ENCODE peak calls at places on chromosomes 7 and 10, in nine cellular contexts. F is PC-9; U is breast epithelium; J is lower lobe of right lung; T is HuH-7.5; W is A172; Q is activated CD4-positive, CD25-positive, alpha-beta regulatory T cell treated with anti-CD3 and anti-CD28 coated beads, Interleukin-2, amount 50 U/mL, for 72 hours; K is left ventricle myocardium inferior; M is foreskin fibroblast. B is an unnamed sample.

GRCh38 chr10:11795101-11795920 is 27.8 kb upstream of the PROSER2 start:
- DNase-seq in M (no peak), U (no peak), W (no peak), T (no peak), F (no peak), Q (no peak), J (no peak), K (no peak), B (no peak)

GRCh38 chr10:22103701-22104100 is 100.2 kb upstream of the DNAJC1 start:
- DNase-seq in U (no peak), M (no peak), T (no peak), F (no peak), W (no peak), Q (no peak), J (no peak), K (no peak), B (no peak)

GRCh38 chr10:122331100-122331499 is 43.4 kb upstream of the PLEKHA1 start:
- DNase-seq in W (no peak), M (no peak), J (no peak), T (no peak), F (no peak), K (no peak), Q (no peak), U (no peak), B (no peak)

GRCh38 chr7:77328669-77329068 is 87.5 kb downstream of the GSAP start:
- DNase-seq in T (no peak), K (no peak), U (no peak), J (no peak), Q (no peak), F (no peak), M (no peak), W (peak), B (no peak)

GRCh38 chr10:87000491-87000890 is 19.6 kb upstream of the FAM25A start:
- DNase-seq in K (no peak), M (peak), U (no peak), F (no peak), T (no peak), W (peak), J (no peak), Q (no peak), B (no peak)

GRCh38 chr7:155590215-155591023 is 44.1 kb upstream of the CNPY1 start:
- DNase-seq in W (peak), U (no peak), F (no peak), T (no peak), Q (no peak), J (peak), K (peak), M (no peak), B (no peak)

GRCh38 chr7:139041378-139042053 is 5.7 kb upstream of the ZC3HAV1L start:
- DNase-seq in J (no peak), W (no peak), K (no peak), U (no peak), T (no peak), F (no peak), Q (no peak), M (no peak), B (no peak)

GRCh38 chr10:107692072-107692471 is 527.6 kb upstream of the SORCS1 start:
- DNase-seq in U (no peak), K (no peak), T (no peak), M (no peak), J (no peak), F (no peak), Q (no peak), W (no peak), B (no peak)

GRCh38 chr7:130489140-130489967 is 2.5 kb upstream of the MEST start:
- DNase-seq in M (peak), Q (no peak), T (no peak), F (peak), K (no peak), J (no peak), U (no peak), W (peak), B (no peak)

GRCh38 chr10:110421512-110422138 is 76.1 kb upstream of the DUSP5 start:
- DNase-seq in W (no peak), M (no peak), K (no peak), Q (no peak), U (no peak), J (no peak), T (no peak), F (no peak), B (no peak)

GRCh38 chr7:78368781-78369180 is 570.2 kb downstream of the PHTF2 start:
- DNase-seq in F (no peak), M (peak), Q (no peak), T (no peak), W (no peak), U (no peak), J (no peak), K (no peak), B (no peak)

GRCh38 chr7:33191326-33191725 is 62.0 kb downstream of the BBS9 start:
- DNase-seq in T (no peak), Q (no peak), M (no peak), F (peak), W (no peak), J (no peak), K (no peak), U (no peak), B (no peak)

GRCh38 chr7:96311967-96312366 is 9.9 kb downstream of the SLC25A13 start:
- DNase-seq in F (no peak), Q (no peak), U (no peak), T (no peak), W (no peak), J (no peak), M (no peak), K (peak), B (peak)

GRCh38 chr7:3882782-3883181 is 581.7 kb downstream of the SDK1 start:
- DNase-seq in Q (no peak), J (no peak), M (no peak), U (no peak), K (no peak), T (no peak), F (no peak), W (no peak), B (no peak)

GRCh38 chr7:146000882-146001281 is 115.7 kb upstream of the CNTNAP2 start:
- DNase-seq in T (no peak), F (no peak), U (no peak), Q (no peak), J (no peak), W (no peak), K (no peak), M (no peak), B (no peak)

GRCh38 chr10:6144609-6145413 is 56.0 kb downstream of the RBM17 start:
- DNase-seq in T (peak), K (peak), M (peak), J (peak), F (peak), Q (peak), U (peak), W (peak), B (peak)

GRCh38 chr10:27542812-27543211 is 38.7 kb downstream of the RAB18 start:
- DNase-seq in K (no peak), W (peak), U (no peak), F (no peak), J (no peak), M (peak), T (no peak), Q (no peak), B (no peak)

GRCh38 chr10:33344676-33345075 is 10.2 kb upstream of the NRP1 start:
- DNase-seq in T (no peak), K (no peak), U (no peak), F (no peak), W (no peak), Q (no peak), J (no peak), M (no peak), B (no peak)

GRCh38 chr10:69090687-69091450 is 3.0 kb downstream of the SRGN start:
- DNase-seq in M (no peak), W (no peak), U (no peak), F (no peak), T (no peak), Q (no peak), K (no peak), J (no peak), B (no peak)

B was measured in heart left ventricle.